ENCODE peak calls at places on chromosome 10, in six cellular contexts. H is CD8-positive, alpha-beta T cell; Z is PC-9; P is AG04450; T is thoracic aorta; I is transverse colon. Q is an unnamed sample.

GRCh38 chr10:95788830-95789229 is 32.9 kb downstream of the ENTPD1 start:
- DNase-seq in T (no peak), Z (no peak), P (peak; percentile 34), H (no peak), I (no peak), Q (no peak)

GRCh38 chr10:61964059-61964709 is 62.7 kb downstream of the ARID5B start:
- DNase-seq in I (no peak), T (no peak), P (no peak), H (no peak), Z (no peak), Q (no peak)

GRCh38 chr10:8588135-8588534 is 533.6 kb downstream of the GATA3 start:
- DNase-seq in P (no peak), H (no peak), T (no peak), Z (no peak), I (no peak), Q (no peak)

GRCh38 chr10:26221571-26221970 is 5.0 kb downstream of the GAD2 start:
- DNase-seq in I (no peak), Z (no peak), H (no peak), P (no peak), T (no peak), Q (no peak)

GRCh38 chr10:34732926-34733325 is 82.2 kb downstream of the PARD3 start:
- DNase-seq in Z (peak; percentile 56), T (no peak), I (no peak), P (no peak), H (no peak), Q (no peak)

GRCh38 chr10:63587191-63587590 is 66.0 kb downstream of the REEP3 start:
- DNase-seq in Z (no peak), P (no peak), I (no peak), H (no peak), T (no peak), Q (no peak)

GRCh38 chr10:21053953-21054352 is 156.8 kb upstream of the NEBL start:
- DNase-seq in Z (no peak), I (no peak), H (no peak), P (no peak), T (no peak), Q (no peak)

GRCh38 chr10:25061711-25062455 is 45.5 kb downstream of the THNSL1 start:
- DNase-seq in T (no peak), P (no peak), Z (peak; percentile 54), I (no peak), H (no peak), Q (no peak)

GRCh38 chr10:80477-81105 is 31.5 kb upstream of the TUBB8 start:
- DNase-seq in T (no peak), P (no peak), H (no peak), I (no peak), Z (no peak), Q (no peak)

GRCh38 chr10:94402204-94403033 is at the start of gene TBC1D12:
- DNase-seq in P (peak; percentile 90), T (peak; percentile 78), H (peak; percentile 11), I (peak; percentile 96), Z (peak; percentile 82), Q (peak; percentile 88)

GRCh38 chr10:120644549-120645410 is 187.8 kb downstream of the PLPP4 start:
- DNase-seq in H (no peak), T (no peak), Z (no peak), P (no peak), I (no peak), Q (no peak)

GRCh38 chr10:48681749-48682148 is 2.9 kb upstream of the WDFY4 start:
- DNase-seq in I (no peak), T (no peak), P (no peak), H (no peak), Z (no peak), Q (no peak)

GRCh38 chr10:8927705-8928104 is 873.2 kb downstream of the GATA3 start:
- DNase-seq in I (no peak), H (no peak), Z (peak; percentile 37), P (no peak), T (no peak), Q (no peak)

GRCh38 chr10:124731551-124731950 is 12.6 kb downstream of the FAM53B start:
- DNase-seq in H (no peak), Z (no peak), I (no peak), P (no peak), T (no peak), Q (peak; percentile 15)

GRCh38 chr10:102186128-102186527 is 33.9 kb downstream of the NOLC1 start:
- DNase-seq in H (no peak), T (no peak), P (no peak), I (no peak), Z (no peak), Q (no peak)

GRCh38 chr10:98030991-98031431 is 590 bp upstream of the CRTAC1 start:
- DNase-seq in T (no peak), I (no peak), P (no peak), Z (no peak), H (no peak), Q (no peak)

GRCh38 chr10:49827297-49827696 is 65.2 kb upstream of the OGDHL start:
- DNase-seq in I (no peak), P (no peak), T (no peak), H (no peak), Z (no peak), Q (no peak)

GRCh38 chr10:94125856-94126255 is 132.1 kb downstream of the PLCE1 start:
- DNase-seq in P (peak; percentile 75), T (no peak), H (no peak), I (no peak), Z (peak; percentile 68), Q (no peak)

GRCh38 chr10:96306516-96306915 is 2.3 kb downstream of the DNTT start:
- DNase-seq in I (peak; percentile 41), T (no peak), Z (no peak), H (no peak), P (no peak), Q (no peak)

GRCh38 chr10:44716470-44716869 is 194.7 kb upstream of the TMEM72 start:
- DNase-seq in P (no peak), H (no peak), Z (no peak), I (no peak), T (no peak), Q (no peak)

GRCh38 chr10:60883187-60883586 is 60.8 kb downstream of the RHOBTB1 start:
- DNase-seq in P (no peak), H (no peak), Z (no peak), I (peak; percentile 19), T (no peak), Q (no peak)

GRCh38 chr10:27646194-27646593 is 99.4 kb downstream of the MKX start:
- DNase-seq in Z (no peak), H (no peak), T (no peak), I (no peak), P (no peak), Q (no peak)

GRCh38 chr10:86594535-86594934 is 59.8 kb upstream of the OPN4 start:
- DNase-seq in I (no peak), P (no peak), T (no peak), H (no peak), Z (peak; percentile 62), Q (no peak)

GRCh38 chr10:88278912-88279311 is 304.2 kb downstream of the RNLS start:
- DNase-seq in P (no peak), H (no peak), I (no peak), T (no peak), Z (no peak), Q (no peak)

GRCh38 chr10:70832236-70832635 is 16.5 kb downstream of the SGPL1 start:
- DNase-seq in Z (no peak), P (no peak), H (no peak), I (no peak), T (no peak), Q (no peak)

GRCh38 chr10:61835909-61836232 is 65.6 kb upstream of the ARID5B start:
- DNase-seq in H (no peak), I (no peak), Z (no peak), P (no peak), T (no peak), Q (no peak)

GRCh38 chr10:43461950-43462349 is 25.0 kb downstream of the ZNF487 start:
- DNase-seq in P (peak; percentile 66), T (no peak), I (no peak), Z (peak; percentile 65), H (peak; percentile 13), Q (no peak)

DNA sequence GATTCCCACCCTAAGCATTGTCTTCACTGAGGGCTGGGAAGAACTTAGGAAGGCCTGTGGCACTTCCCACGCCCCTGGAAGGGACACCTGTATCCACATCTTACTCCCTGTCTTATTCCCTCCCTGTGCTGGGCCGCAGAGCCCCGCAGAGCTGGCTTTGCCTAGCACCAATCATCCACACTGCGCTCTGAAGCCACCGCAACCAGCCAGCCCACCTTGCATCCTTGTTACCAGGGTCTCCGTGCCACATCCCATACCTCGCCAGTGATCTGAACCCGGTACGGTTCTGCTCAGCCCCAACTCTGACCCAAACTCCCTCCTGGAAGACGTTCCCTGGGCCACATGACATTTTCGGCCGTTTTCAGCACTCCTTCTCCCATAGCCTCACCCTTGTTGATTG is 101.4 kb upstream of the PITRM1 start:
- DNase-seq in Z (no peak), I (no peak), P (no peak), H (no peak), T (no peak), Q (no peak)
- H3K27ac ChIP-seq in Z (no peak overlapping the region), I (no peak overlapping the region), P (no peak overlapping the region), H (no peak overlapping the region), T (no peak overlapping the region), Q (no peak overlapping the region)

GRCh38 chr10:11341253-11341652 is 270.2 kb downstream of the USP6NL start:
- DNase-seq in H (no peak), P (no peak), Z (no peak), I (no peak), T (no peak), Q (no peak)

GRCh38 chr10:11339660-11340059 is 271.8 kb downstream of the USP6NL start:
- DNase-seq in I (no peak), H (no peak), T (no peak), P (no peak), Z (no peak), Q (no peak)

GRCh38 chr10:11345224-11346054 is 266.0 kb downstream of the USP6NL start:
- DNase-seq in I (peak; percentile 36), T (no peak), Z (no peak), P (no peak), H (no peak), Q (no peak)

GRCh38 chr10:11344081-11344480 is 267.4 kb downstream of the USP6NL start:
- DNase-seq in H (no peak), T (no peak), P (no peak), Z (no peak), I (no peak), Q (no peak)

GRCh38 chr10:11344550-11344949 is 266.9 kb downstream of the USP6NL start:
- DNase-seq in H (no peak), I (no peak), T (no peak), P (no peak), Z (no peak), Q (no peak)
- H3K4me3 ChIP-seq in H (no peak overlapping the region), I (no peak overlapping the region), T (peak overlapping the region; percentile 51), P (no peak overlapping the region), Z (no peak overlapping the region), Q (no peak overlapping the region)

GRCh38 chr10:69087600-69088470 is at the start of gene SRGN:
- DNase-seq in P (peak; percentile 33), H (peak; percentile 75), T (peak; percentile 82), I (peak; percentile 81), Z (peak; percentile 63), Q (no peak)
- H3K27ac ChIP-seq in P (peak within 1 kb of the TSS; percentile 47), H (peak within 1 kb of the TSS; percentile 97), T (peak within 1 kb of the TSS; percentile 89), I (peak within 1 kb of the TSS; percentile 86), Z (peak within 1 kb of the TSS; percentile 59), Q (peak within 1 kb of the TSS; percentile 80)

GRCh38 chr10:56623064-56623463 is 262.0 kb upstream of the ZWINT start:
- DNase-seq in P (no peak), T (no peak), Z (no peak), H (no peak), I (no peak), Q (no peak)

GRCh38 chr10:56624082-56624481 is 263.0 kb upstream of the ZWINT start:
- DNase-seq in P (no peak), H (no peak), T (no peak), Z (no peak), I (no peak), Q (no peak)

GRCh38 chr10:56622335-56622973 is 261.4 kb upstream of the ZWINT start:
- DNase-seq in I (no peak), Z (no peak), T (no peak), H (no peak), P (no peak), Q (no peak)
- H3K4me3 ChIP-seq in I (no peak overlapping the region), Z (peak overlapping the region; percentile 27), T (peak overlapping the region; percentile 12), H (no peak overlapping the region), P (no peak overlapping the region), Q (peak overlapping the region; percentile 16)